ENCODE peak calls at places on chromosomes 2 and 18, in nine cellular contexts. A is DND-41, E is GM23338, Y is H1, X is MM.1S, L is keratinocyte, H is PC-9, Q is HCT116, M is K562. D is an unnamed sample.

GRCh38 chr2:169254774-169255173 is 107.6 kb downstream of the LRP2 start:
- DNase-seq in X (no peak), E (no peak), Q (no peak), A (no peak), Y (no peak), L (no peak), M (no peak), H (no peak), D (no peak)

GRCh38 chr2:233234264-233234663 is 17.2 kb upstream of the ATG16L1 start:
- DNase-seq in Y (no peak), A (no peak), X (no peak), L (no peak), H (no peak), M (no peak), Q (no peak), E (no peak), D (no peak)

GRCh38 chr2:160210599-160211138 is 10.6 kb upstream of the ITGB6 start:
- DNase-seq in E (peak; percentile 86), A (peak; percentile 73), X (peak; percentile 86), L (no peak), Y (peak; percentile 36), H (no peak), Q (peak; percentile 68), M (peak; percentile 80), D (peak; percentile 46)

GRCh38 chr2:52144588-52144987 is 1112.7 kb upstream of the NRXN1 start:
- DNase-seq in E (peak; percentile 42), Y (no peak), M (no peak), A (no peak), H (no peak), L (no peak), X (no peak), Q (no peak), D (no peak)

GRCh38 chr2:10062931-10063365 is 17.3 kb downstream of the CYS1 start:
- DNase-seq in E (no peak), Y (no peak), M (peak; percentile 12), A (no peak), X (no peak), Q (no peak), H (no peak), L (no peak), D (no peak)

GRCh38 chr2:47559079-47559684 is 156.2 kb downstream of the MSH2 start:
- DNase-seq in X (no peak), L (no peak), E (no peak), A (peak; percentile 17), H (no peak), Y (no peak), Q (no peak), M (no peak), D (no peak)

GRCh38 chr2:109542384-109542783 is 71.4 kb downstream of the SEPTIN10 start:
- DNase-seq in H (no peak), L (no peak), A (no peak), M (no peak), Y (no peak), Q (no peak), X (no peak), E (no peak), D (no peak)

GRCh38 chr2:149799296-149799695 is 211.7 kb upstream of the MMADHC start:
- DNase-seq in Q (peak; percentile 2), Y (no peak), A (no peak), H (no peak), L (no peak), X (peak; percentile 55), M (no peak), E (peak; percentile 6), D (peak; percentile 9)

GRCh38 chr2:42770288-42771131 is 6.6 kb upstream of the OXER1 start:
- DNase-seq in M (peak; percentile 85), Q (peak; percentile 48), X (no peak), E (peak; percentile 93), L (no peak), A (no peak), Y (peak; percentile 44), H (no peak), D (peak; percentile 49)

GRCh38 chr2:160266078-160266551 is 66.0 kb upstream of the ITGB6 start:
- DNase-seq in E (no peak), Q (no peak), H (no peak), M (no peak), X (no peak), L (no peak), Y (no peak), A (no peak), D (no peak)

GRCh38 chr2:158923180-158923594 is 45.3 kb upstream of the TANC1 start:
- DNase-seq in L (no peak), Y (no peak), H (no peak), M (no peak), A (no peak), E (peak; percentile 23), X (no peak), Q (no peak), D (peak; percentile 28)

GRCh38 chr2:28990445-28990844 is 9.3 kb downstream of the TOGARAM2 start:
- DNase-seq in Y (no peak), X (no peak), H (no peak), E (no peak), A (no peak), M (no peak), L (no peak), Q (no peak), D (no peak)
- H4K20me1 ChIP-seq in Y (no peaks in the 10 kb centered on the region), X (no peaks in the 10 kb centered on the region), H (no peaks in the 10 kb centered on the region), E (no peaks in the 10 kb centered on the region), A (no peaks in the 10 kb centered on the region), M (peaks cover 8% of the 10 kb centered on the region), L (no peaks in the 10 kb centered on the region), Q (no peaks in the 10 kb centered on the region), D (no peaks in the 10 kb centered on the region)

DNA sequence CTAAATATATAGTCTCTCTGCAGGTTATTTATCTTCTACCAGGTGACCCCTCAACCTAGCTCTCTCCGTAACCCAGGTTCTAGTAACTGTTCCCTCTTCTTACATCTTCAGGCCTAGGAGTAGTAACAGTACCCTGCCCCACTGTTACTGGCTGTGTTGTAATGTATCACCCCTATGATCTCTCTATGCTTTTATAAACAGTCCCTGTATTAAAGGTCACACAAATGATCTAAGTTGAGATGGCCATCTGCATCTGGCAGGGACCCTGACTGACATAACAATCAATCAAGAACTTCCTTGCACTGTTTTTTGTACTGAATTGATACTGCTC is 219.7 kb upstream of the STK17B start:
- DNase-seq in L (no peak), Q (no peak), M (no peak), X (no peak), Y (no peak), A (no peak), H (no peak), E (no peak), D (no peak)
- H4K20me1 ChIP-seq in L (no peaks in the 10 kb centered on the region), Q (no peaks in the 10 kb centered on the region), M (no peaks in the 10 kb centered on the region), X (no peaks in the 10 kb centered on the region), Y (peaks cover 2% of the 10 kb centered on the region), A (no peaks in the 10 kb centered on the region), H (no peaks in the 10 kb centered on the region), E (no peaks in the 10 kb centered on the region), D (no peaks in the 10 kb centered on the region)

GRCh38 chr18:77061291-77061945 is 71.2 kb downstream of the MBP start:
- DNase-seq in Q (no peak), A (no peak), L (no peak), E (no peak), Y (no peak), M (no peak), H (no peak), X (no peak), D (peak; percentile 46)
- H4K20me1 ChIP-seq in Q (no peaks in the 10 kb centered on the region), A (no peaks in the 10 kb centered on the region), L (no peaks in the 10 kb centered on the region), E (no peaks in the 10 kb centered on the region), Y (no peaks in the 10 kb centered on the region), M (no peaks in the 10 kb centered on the region), H (no peaks in the 10 kb centered on the region), X (no peaks in the 10 kb centered on the region), D (no peaks in the 10 kb centered on the region)

GRCh38 chr2:128315122-128315828 is 3.4 kb downstream of the HS6ST1 start:
- DNase-seq in L (no peak), X (no peak), Y (no peak), E (no peak), A (peak; percentile 4), M (no peak), H (no peak), Q (no peak), D (no peak)
- H4K20me1 ChIP-seq in L (peaks cover 47% of the 10 kb centered on the region), X (peaks cover 62% of the 10 kb centered on the region), Y (peaks cover 68% of the 10 kb centered on the region), E (peaks cover 68% of the 10 kb centered on the region), A (peaks cover 76% of the 10 kb centered on the region), M (peaks cover 57% of the 10 kb centered on the region), H (peaks cover 73% of the 10 kb centered on the region), Q (peaks cover 6% of the 10 kb centered on the region), D (peaks cover 3% of the 10 kb centered on the region)

GRCh38 chr18:24214144-24214543 is 75.3 kb downstream of the CABYR start:
- DNase-seq in H (no peak), M (no peak), A (no peak), L (no peak), Y (no peak), X (no peak), Q (no peak), E (no peak), D (no peak)

GRCh38 chr18:24219561-24220317 is 80.9 kb downstream of the CABYR start:
- DNase-seq in Q (no peak), Y (no peak), H (no peak), E (no peak), X (no peak), L (no peak), M (no peak), A (no peak), D (no peak)

GRCh38 chr18:24212939-24213338 is 74.1 kb downstream of the CABYR start:
- DNase-seq in A (no peak), L (peak; percentile 95), X (no peak), Y (no peak), E (no peak), H (peak; percentile 89), Q (peak; percentile 94), M (no peak), D (peak; percentile 82)

GRCh38 chr18:24209558-24209957 is 70.7 kb downstream of the CABYR start:
- DNase-seq in E (no peak), L (no peak), Q (peak; percentile 35), Y (no peak), X (no peak), A (no peak), H (peak; percentile 36), M (no peak), D (peak; percentile 35)

GRCh38 chr18:24214913-24215312 is 76.1 kb downstream of the CABYR start:
- DNase-seq in M (no peak), Y (no peak), A (no peak), H (no peak), L (no peak), E (no peak), Q (no peak), X (no peak), D (no peak)
- H4K20me1 ChIP-seq in M (no peaks in the 10 kb centered on the region), Y (no peaks in the 10 kb centered on the region), A (no peaks in the 10 kb centered on the region), H (no peaks in the 10 kb centered on the region), L (no peaks in the 10 kb centered on the region), E (no peaks in the 10 kb centered on the region), Q (no peaks in the 10 kb centered on the region), X (no peaks in the 10 kb centered on the region), D (no peaks in the 10 kb centered on the region)

D was measured in fibroblast of lung.